ENCODE peak calls at places on chromosomes 1 and 21, in seven cellular contexts. G is CD4-positive, CD25-positive, alpha-beta regulatory T cell; B is hepatocyte; O is psoas muscle; I is fibroblast of lung; F is stomach; L is CD8-positive, alpha-beta T cell. C is an unnamed sample. For H3K4me1, the result is how much of the 10 kb centered on the place peaks cover.

GRCh38 chr1:150981177-150981804 is 801 bp upstream of the ANXA9 start:
- DNase-seq in G (no peak), B (peak), O (no peak), I (no peak), F (peak), L (no peak), C (no peak)

GRCh38 chr1:64378826-64379225 is 91.1 kb upstream of the CACHD1 start:
- DNase-seq in G (no peak), B (no peak), O (no peak), I (no peak), F (no peak), L (no peak), C (no peak)

GRCh38 chr1:38814984-38815464 is 44.5 kb downstream of the RRAGC start:
- DNase-seq in G (no peak), B (no peak), O (no peak), I (no peak), F (no peak), L (no peak), C (no peak)

GRCh38 chr1:100955322-100955721 is 59.4 kb downstream of the SLC30A7 start:
- DNase-seq in G (no peak), B (no peak), O (no peak), I (peak), F (no peak), L (no peak), C (no peak)

GRCh38 chr1:92030701-92031107 is 919 bp downstream of the EPHX4 start:
- DNase-seq in G (peak), B (peak), O (no peak), I (peak), F (no peak), L (no peak), C (no peak)

GRCh38 chr1:107454786-107455185 is 313.9 kb downstream of the NTNG1 start:
- DNase-seq in G (no peak), B (no peak), O (no peak), I (no peak), F (no peak), L (no peak), C (no peak)

GRCh38 chr1:160024195-160024905 is 7.4 kb downstream of the PIGM start:
- DNase-seq in G (no peak), B (no peak), O (no peak), I (no peak), F (no peak), L (no peak), C (no peak)

GRCh38 chr1:147273409-147274307 is 31.2 kb downstream of the CHD1L start:
- DNase-seq in G (peak), B (peak), O (no peak), I (peak), F (no peak), L (no peak), C (peak)

GRCh38 chr1:234957330-234958065 is 171.1 kb downstream of the TOMM20 start:
- DNase-seq in G (no peak), B (peak), O (no peak), I (peak), F (peak), L (no peak), C (peak)

GRCh38 chr1:234960722-234961467 is 167.7 kb downstream of the TOMM20 start:
- DNase-seq in G (no peak), B (peak), O (no peak), I (no peak), F (peak), L (no peak), C (no peak)

GRCh38 chr1:234956821-234957329 is 171.8 kb downstream of the TOMM20 start:
- DNase-seq in G (no peak), B (no peak), O (no peak), I (no peak), F (no peak), L (no peak), C (peak)

GRCh38 chr1:234958702-234959649 is 169.7 kb downstream of the TOMM20 start:
- DNase-seq in G (no peak), B (no peak), O (no peak), I (no peak), F (no peak), L (no peak), C (no peak)

GRCh38 chr1:234958066-234958701 is 170.5 kb downstream of the TOMM20 start:
- DNase-seq in G (no peak), B (no peak), O (no peak), I (no peak), F (no peak), L (no peak), C (no peak)
- H3K4me1 ChIP-seq in G (under half), B (half or more), O (half or more), I (under half), F (half or more), L (half or more), C (half or more)

DNA sequence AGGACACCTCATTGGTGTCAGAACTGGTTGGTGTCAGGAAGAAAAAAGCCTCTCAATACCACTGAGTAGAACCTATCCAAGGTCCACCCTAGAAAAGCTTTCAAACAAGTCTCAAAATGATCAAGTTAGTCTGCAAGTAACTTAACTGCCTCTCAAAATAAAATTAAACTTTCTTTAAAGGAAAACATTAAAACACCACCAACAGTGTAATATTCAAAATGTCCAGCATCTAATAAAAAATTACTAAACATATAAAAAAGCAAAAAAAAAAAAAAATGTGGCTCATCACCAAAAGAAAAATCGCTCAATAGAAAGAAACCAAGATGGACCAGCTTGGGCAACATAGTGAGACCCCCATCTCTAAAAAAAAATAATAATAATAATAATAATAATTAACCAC is 18.7 kb upstream of the OLFML2B start:
- DNase-seq in G (no peak), B (no peak), O (no peak), I (no peak), F (no peak), L (no peak), C (no peak)
- H3K4me1 ChIP-seq in G (under half), B (under half), O (under half), I (under half), F (under half), L (under half), C (under half)

GRCh38 chr1:192316692-192317091 is at the start of gene RGS21:
- DNase-seq in G (no peak), B (no peak), O (no peak), I (no peak), F (no peak), L (no peak), C (no peak)

DNA sequence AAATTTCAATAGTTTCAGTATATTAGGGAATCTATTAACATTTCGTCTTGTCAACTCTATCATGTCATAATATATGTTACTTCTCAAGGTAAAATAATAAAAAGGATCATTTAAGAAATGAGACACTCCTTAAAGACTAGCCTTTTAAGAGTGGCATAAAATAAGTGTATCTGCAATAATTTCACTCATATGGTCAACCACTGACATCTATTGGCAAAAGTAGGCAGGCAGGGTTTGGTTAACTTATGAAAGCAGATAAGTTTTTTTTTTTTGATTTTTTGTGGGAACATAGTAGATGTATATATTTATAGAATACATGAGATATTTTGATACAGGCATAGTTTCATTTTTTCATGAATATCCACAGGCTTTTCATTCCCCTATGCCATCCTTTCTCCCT is 5.5 kb upstream of the RGS21 start:
- DNase-seq in G (no peak), B (peak), O (no peak), I (peak), F (no peak), L (no peak), C (peak)
- H3K4me1 ChIP-seq in G (under half), B (under half), O (under half), I (under half), F (under half), L (under half), C (under half)

GRCh38 chr1:111595807-111596206 is 23.8 kb upstream of the RAP1A start:
- DNase-seq in G (no peak), B (no peak), O (no peak), I (no peak), F (no peak), L (no peak), C (no peak)
- H3K4me1 ChIP-seq in G (half or more), B (under half), O (under half), I (under half), F (under half), L (half or more), C (under half)

DNA sequence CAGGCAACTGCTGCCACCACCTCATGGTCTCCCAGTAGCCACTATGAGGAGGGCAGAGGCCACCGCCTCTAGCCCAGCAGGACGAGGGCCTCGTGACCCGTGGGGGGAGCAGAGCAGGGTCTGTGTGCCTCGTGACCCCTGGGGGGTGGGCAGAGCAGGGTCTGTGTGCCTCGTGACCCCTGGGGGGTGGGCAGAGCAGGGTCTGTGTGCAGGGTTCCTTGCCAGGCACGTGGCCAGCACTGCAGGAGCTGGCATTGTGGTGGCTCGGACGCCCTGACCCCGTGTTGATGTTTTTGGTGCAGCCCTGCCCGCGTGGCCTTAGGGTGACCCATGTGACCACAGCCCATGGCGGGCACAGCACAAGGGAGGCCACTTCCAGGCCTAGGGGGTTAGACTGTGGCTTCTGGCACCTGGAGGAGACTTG is 52.8 kb downstream of the SLX9 start:
- DNase-seq in G (no peak), B (no peak), O (peak), I (no peak), F (no peak), L (no peak), C (no peak)
- H3K4me1 ChIP-seq in G (under half), B (under half), O (under half), I (under half), F (under half), L (under half), C (under half)

GRCh38 chr1:10663668-10664035 is 132.8 kb downstream of the CASZ1 start:
- DNase-seq in G (no peak), B (peak), O (peak), I (no peak), F (peak), L (no peak), C (peak)
- H3K4me1 ChIP-seq in G (under half), B (under half), O (half or more), I (under half), F (half or more), L (under half), C (under half)

DNA sequence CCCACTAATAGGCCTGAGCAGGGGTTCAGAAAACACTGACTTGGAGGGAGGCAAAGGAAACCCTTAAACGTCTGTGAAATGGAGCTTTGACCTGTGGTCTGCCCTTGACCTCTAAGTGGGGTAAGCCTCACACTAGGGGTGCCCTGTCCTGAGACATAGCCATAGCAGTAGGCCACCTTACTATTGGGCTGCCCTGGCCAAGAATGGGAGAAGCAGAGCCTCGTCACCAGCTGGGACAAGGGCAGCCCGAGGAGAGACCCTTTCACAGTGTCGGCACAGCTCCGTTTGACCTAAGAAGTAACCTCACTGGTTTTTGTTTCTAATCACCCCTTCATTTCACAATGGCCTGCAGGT is 26.4 kb upstream of the IFNAR2 start:
- DNase-seq in G (no peak), B (no peak), O (no peak), I (no peak), F (no peak), L (no peak), C (no peak)
- H3K4me1 ChIP-seq in G (under half), B (under half), O (under half), I (under half), F (under half), L (under half), C (under half)